ENCODE peak calls at places on chromosomes 12 and 14, in six cellular contexts. A is NCI-H774, R is posterior cingulate gyrus, X is amniotic stem cell, H is NCI-H82, Z is tibial artery. G is an unnamed sample.

GRCh38 chr12:24424889-24425600 is 475.6 kb upstream of the SOX5 start:
- DNase-seq in A (no peak), R (no peak), X (no peak), H (peak), Z (no peak), G (no peak)

GRCh38 chr14:52077261-52077984 is 8.6 kb upstream of the NID2 start:
- DNase-seq in A (no peak), R (no peak), X (no peak), H (no peak), Z (no peak), G (no peak)

GRCh38 chr12:13661005-13661887 is 320.2 kb downstream of the GRIN2B start:
- DNase-seq in A (no peak), R (peak), X (peak), H (peak), Z (peak), G (peak)

GRCh38 chr12:53214221-53214620 is 7.2 kb upstream of the ITGB7 start:
- DNase-seq in A (no peak), R (no peak), X (no peak), H (no peak), Z (no peak), G (no peak)

GRCh38 chr14:32167907-32168306 is 33.9 kb upstream of the RNU6-7 start:
- DNase-seq in A (no peak), R (no peak), X (no peak), H (no peak), Z (no peak), G (no peak)

GRCh38 chr12:69821441-69822204 is 3.4 kb upstream of the MYRFL start:
- DNase-seq in A (no peak), R (no peak), X (no peak), H (peak), Z (no peak), G (no peak)

GRCh38 chr12:78928200-78929074 is 63.9 kb downstream of the SYT1 start:
- DNase-seq in A (no peak), R (no peak), X (no peak), H (no peak), Z (no peak), G (no peak)

GRCh38 chr14:83883732-83884131 is 1646.2 kb upstream of the FLRT2 start:
- DNase-seq in A (no peak), R (no peak), X (no peak), H (no peak), Z (no peak), G (no peak)

GRCh38 chr12:124613151-124613585 is 45.8 kb upstream of the NCOR2 start:
- DNase-seq in A (no peak), R (no peak), X (no peak), H (peak), Z (no peak), G (no peak)

GRCh38 chr12:121849660-121850059 is 9.0 kb downstream of the HPD start:
- DNase-seq in A (no peak), R (no peak), X (no peak), H (no peak), Z (no peak), G (no peak)

GRCh38 chr14:91149462-91149861 is 35.6 kb downstream of the DGLUCY start:
- DNase-seq in A (no peak), R (no peak), X (peak), H (no peak), Z (peak), G (peak)

GRCh38 chr14:21989090-21989489 is 315.5 kb upstream of the OR4E1 start:
- DNase-seq in A (no peak), R (no peak), X (no peak), H (no peak), Z (no peak), G (no peak)

GRCh38 chr12:68425998-68426397 is 93.8 kb upstream of the MDM1 start:
- DNase-seq in A (no peak), R (no peak), X (peak), H (no peak), Z (no peak), G (no peak)

GRCh38 chr12:116601524-116601923 is 42.3 kb downstream of the MAP1LC3B2 start:
- DNase-seq in A (no peak), R (no peak), X (no peak), H (no peak), Z (no peak), G (no peak)

GRCh38 chr12:107732365-107732764 is 28.6 kb downstream of the PRDM4 start:
- DNase-seq in A (no peak), R (no peak), X (no peak), H (no peak), Z (no peak), G (no peak)

GRCh38 chr14:99543369-99543768 is 60.6 kb downstream of the CCDC85C start:
- DNase-seq in A (no peak), R (no peak), X (no peak), H (no peak), Z (no peak), G (no peak)

GRCh38 chr12:124393831-124394230 is 98.9 kb downstream of the RFLNA start:
- DNase-seq in A (no peak), R (no peak), X (no peak), H (no peak), Z (no peak), G (no peak)

GRCh38 chr14:68655961-68656360 is 136.9 kb downstream of the ZFP36L1 start:
- DNase-seq in A (no peak), R (no peak), X (no peak), H (no peak), Z (no peak), G (peak)

GRCh38 chr14:97329701-97330100 is 532.5 kb downstream of the VRK1 start:
- DNase-seq in A (no peak), R (no peak), X (no peak), H (no peak), Z (no peak), G (no peak)

GRCh38 chr12:131035268-131035681 is 81.6 kb downstream of the ADGRD1 start:
- DNase-seq in A (no peak), R (no peak), X (no peak), H (no peak), Z (no peak), G (peak)

GRCh38 chr12:3700861-3701260 is 52.0 kb downstream of the CRACR2A start:
- DNase-seq in A (no peak), R (no peak), X (no peak), H (no peak), Z (no peak), G (no peak)

GRCh38 chr12:58967551-58967950 is 47.2 kb upstream of the LRIG3 start:
- DNase-seq in A (no peak), R (no peak), X (no peak), H (no peak), Z (no peak), G (no peak)

GRCh38 chr14:102390064-102390463 is 27.3 kb downstream of the TECPR2 start:
- DNase-seq in A (no peak), R (no peak), X (no peak), H (no peak), Z (no peak), G (no peak)

GRCh38 chr12:132523576-132524331 is 33.8 kb downstream of the FBRSL1 start:
- DNase-seq in A (no peak), R (peak), X (peak), H (peak), Z (peak), G (peak)